ENCODE peak calls at places on chromosomes 13 and 19, in seven cellular contexts. S is SK-N-SH, V is K562, R is HepG2, I is HCT116, W is A549, F is GM12878. M is an unnamed sample.
A peak's percentile ranks its signal among the peaks of the same experiment; 100 is the strongest.

GRCh38 chr19:41112728-41113290 is 1.4 kb upstream of the CYP2F1 start:
- DNase-seq in S (no peak), V (no peak), R (no peak), I (no peak), W (no peak), F (no peak), M (no peak)

GRCh38 chr19:23381114-23381513 is 14.2 kb downstream of the ZNF91 start:
- DNase-seq in S (no peak), V (no peak), R (no peak), I (no peak), W (no peak), F (no peak), M (no peak)

GRCh38 chr19:1261863-1262686 is 7.1 kb upstream of the CIRBP start:
- DNase-seq in S (no peak), V (no peak), R (peak; percentile 48), I (no peak), W (peak; percentile 26), F (no peak), M (no peak)

GRCh38 chr13:110340812-110341444 is 33.8 kb downstream of the COL4A2 start:
- DNase-seq in S (no peak), V (no peak), R (no peak), I (no peak), W (no peak), F (no peak), M (no peak)

GRCh38 chr19:8505680-8506401 is 3.4 kb upstream of the PRAM1 start:
- DNase-seq in S (peak; percentile 98), V (peak; percentile 84), R (peak; percentile 58), I (no peak), W (peak; percentile 81), F (no peak), M (no peak)

GRCh38 chr13:31913459-31913858 is 118.1 kb upstream of the FRY start:
- DNase-seq in S (no peak), V (no peak), R (no peak), I (no peak), W (no peak), F (no peak), M (no peak)

GRCh38 chr13:30111810-30112209 is 195.5 kb downstream of the KATNAL1 start:
- DNase-seq in S (no peak), V (no peak), R (peak; percentile 20), I (no peak), W (peak; percentile 35), F (no peak), M (no peak)

GRCh38 chr13:98475521-98475920 is 101.4 kb downstream of the STK24 start:
- DNase-seq in S (peak; percentile 56), V (peak; percentile 33), R (no peak), I (no peak), W (no peak), F (no peak), M (no peak)

GRCh38 chr19:44345969-44346368 is 10.5 kb downstream of the ZNF112 start:
- DNase-seq in S (no peak), V (no peak), R (no peak), I (no peak), W (no peak), F (no peak), M (no peak)

GRCh38 chr13:67094952-67095351 is 135.2 kb downstream of the PCDH9 start:
- DNase-seq in S (no peak), V (no peak), R (no peak), I (no peak), W (no peak), F (no peak), M (no peak)

GRCh38 chr13:94537740-94538630 is 58.0 kb downstream of the TGDS start:
- DNase-seq in S (no peak), V (no peak), R (no peak), I (no peak), W (no peak), F (no peak), M (no peak)

GRCh38 chr19:10102787-10103236 is 334 bp upstream of the ANGPTL6 start:
- DNase-seq in S (peak; percentile 53), V (no peak), R (no peak), I (no peak), W (no peak), F (peak; percentile 88), M (no peak)

GRCh38 chr13:113749507-113749906 is 9.5 kb upstream of the TMEM255B start:
- DNase-seq in S (no peak), V (no peak), R (no peak), I (no peak), W (no peak), F (no peak), M (no peak)

GRCh38 chr13:78607409-78608253 is 4.3 kb upstream of the POU4F1 start:
- DNase-seq in S (peak; percentile 45), V (no peak), R (no peak), I (no peak), W (no peak), F (no peak), M (no peak)

GRCh38 chr13:33411312-33411711 is 125.8 kb upstream of the STARD13 start:
- DNase-seq in S (no peak), V (no peak), R (no peak), I (no peak), W (no peak), F (no peak), M (no peak)

GRCh38 chr13:43309301-43309700 is 285.9 kb downstream of the DNAJC15 start:
- DNase-seq in S (no peak), V (no peak), R (no peak), I (no peak), W (no peak), F (no peak), M (no peak)

GRCh38 chr19:3333662-3334061 is 32.7 kb upstream of the NFIC start:
- DNase-seq in S (no peak), V (no peak), R (no peak), I (no peak), W (no peak), F (no peak), M (no peak)

GRCh38 chr19:51821921-51822716 is 27.2 kb downstream of the FPR3 start:
- DNase-seq in S (no peak), V (no peak), R (no peak), I (no peak), W (no peak), F (no peak), M (no peak)

GRCh38 chr19:45159204-45159970 is 1.4 kb downstream of the NKPD1 start:
- DNase-seq in S (no peak), V (no peak), R (no peak), I (no peak), W (no peak), F (no peak), M (no peak)

DNA sequence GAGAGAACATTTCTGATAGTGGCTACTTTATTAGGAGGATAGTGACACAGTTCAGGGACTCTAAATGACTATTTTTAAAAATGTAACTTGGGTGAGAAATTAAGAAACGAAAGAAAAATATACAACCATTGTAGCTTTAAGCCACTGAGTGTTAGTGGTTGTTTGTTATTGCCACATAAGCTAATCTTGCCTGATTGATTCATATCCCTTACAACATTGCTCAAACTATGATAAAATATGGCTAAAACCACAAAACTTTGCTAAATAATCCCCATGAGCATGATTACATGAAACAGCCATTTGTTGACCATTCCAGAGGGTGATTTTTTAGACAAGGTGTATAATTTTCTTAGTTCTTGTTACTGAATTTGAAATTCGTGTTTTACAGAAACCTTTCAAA is 343.4 kb downstream of the SLITRK5 start:
- DNase-seq in S (no peak), V (no peak), R (no peak), I (no peak), W (no peak), F (no peak), M (no peak)
- TF ChIP-seq REST in S (no peak), V (no peak), R (no peak), I (no peak), W (no peak), F (no peak), M (no peak)

GRCh38 chr19:57637379-57637778 is 4.4 kb downstream of the ZNF211 start:
- DNase-seq in S (no peak), V (no peak), R (no peak), I (no peak), W (no peak), F (no peak), M (no peak)
- H3K9me3 ChIP-seq in S (peaks cover 40% of the 10 kb centered on the region), V (peaks cover 32% of the 10 kb centered on the region), R (peaks cover 15% of the 10 kb centered on the region), I (peaks cover 24% of the 10 kb centered on the region), W (peaks cover 83% of the 10 kb centered on the region), F (peaks cover 36% of the 10 kb centered on the region), M (peaks cover 58% of the 10 kb centered on the region)

DNA sequence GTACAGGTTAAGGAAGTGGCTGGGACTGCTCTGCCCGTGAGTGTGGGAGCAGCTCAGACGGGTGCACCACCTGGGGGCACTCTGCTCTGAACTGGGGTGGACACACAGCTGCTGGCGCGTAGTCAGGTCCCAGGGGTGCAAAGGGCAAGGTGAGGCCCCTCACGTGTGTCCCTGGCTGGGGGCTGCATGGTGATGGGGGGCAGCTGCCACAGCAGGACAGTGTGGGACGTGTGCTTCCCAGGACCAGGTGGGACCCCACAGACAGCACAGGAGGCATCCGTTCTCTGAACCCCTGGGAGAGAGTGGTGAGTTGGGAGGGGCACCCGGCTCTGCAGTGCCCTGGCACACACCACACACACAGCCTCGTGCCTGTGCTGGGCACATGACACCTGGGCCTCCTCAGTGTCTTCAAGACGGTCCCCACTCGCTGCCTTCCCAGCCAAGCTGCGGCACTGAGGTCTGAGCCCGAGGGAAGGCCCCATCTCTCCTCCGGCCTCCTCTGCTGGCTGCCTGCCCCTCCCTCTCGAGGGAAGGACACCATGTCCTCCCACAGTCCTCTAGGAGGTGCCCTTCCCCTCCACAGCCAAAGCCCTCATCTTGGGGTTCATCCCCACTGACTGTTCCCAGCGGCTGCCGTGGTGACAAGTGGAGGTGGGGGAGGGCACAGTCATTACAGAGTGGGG is 24.7 kb downstream of the CILP2 start:
- DNase-seq in S (no peak), V (no peak), R (no peak), I (no peak), W (no peak), F (no peak), M (no peak)
- TF ChIP-seq REST in S (no peak), V (no peak), R (no peak), I (no peak), W (no peak), F (no peak), M (no peak)

GRCh38 chr19:57106646-57107235 is 13.0 kb upstream of the USP29 start:
- DNase-seq in S (peak; percentile 36), V (no peak), R (no peak), I (no peak), W (no peak), F (no peak), M (no peak)

GRCh38 chr19:57105976-57106610 is 13.7 kb upstream of the USP29 start:
- DNase-seq in S (no peak), V (no peak), R (no peak), I (no peak), W (no peak), F (no peak), M (no peak)

GRCh38 chr19:57099199-57099661 is 20.6 kb upstream of the USP29 start:
- DNase-seq in S (peak; percentile 87), V (peak; percentile 66), R (peak; percentile 49), I (peak; percentile 1), W (peak; percentile 33), F (no peak), M (no peak)

DNA sequence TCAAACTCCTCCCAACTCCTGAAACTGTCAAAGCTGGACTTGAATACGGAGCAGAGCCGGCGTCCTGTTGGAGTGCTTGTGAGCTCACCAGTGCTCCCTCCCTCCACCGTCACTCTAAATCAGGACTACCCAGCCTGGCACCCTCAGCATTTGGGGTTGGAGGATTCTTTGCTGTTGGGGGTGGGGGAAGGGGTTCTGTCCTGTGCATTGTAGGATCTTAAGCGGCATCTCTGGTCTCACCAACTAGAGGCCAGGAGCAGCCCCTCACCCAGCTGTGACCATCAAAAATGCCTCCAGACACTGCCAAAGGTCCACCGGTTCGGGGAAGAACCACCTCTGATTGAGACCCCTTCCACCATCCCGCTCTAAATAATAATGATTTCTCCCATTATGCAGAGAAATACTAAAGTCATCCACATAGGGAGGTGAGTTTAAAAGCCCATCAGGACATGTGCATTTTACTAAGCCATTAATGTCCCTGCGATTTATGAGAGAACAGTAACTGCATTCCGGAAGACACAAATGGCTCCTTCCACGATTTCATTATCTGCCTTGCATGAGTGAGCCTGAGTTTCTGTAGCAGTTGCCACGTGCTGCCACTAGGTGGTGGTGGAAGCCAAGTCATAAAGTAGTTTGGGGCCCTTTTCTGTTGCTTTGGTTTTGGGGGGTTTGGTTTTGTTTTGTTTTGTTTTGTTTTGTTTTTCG is 16.1 kb upstream of the USP29 start:
- DNase-seq in S (peak; percentile 79), V (peak; percentile 54), R (peak; percentile 47), I (peak; percentile 16), W (peak; percentile 28), F (peak; percentile 15), M (no peak)
- H3K9me3 ChIP-seq in S (no peaks in the 10 kb centered on the region), V (no peaks in the 10 kb centered on the region), R (peaks cover 8% of the 10 kb centered on the region), I (peaks cover 5% of the 10 kb centered on the region), W (peaks cover 86% of the 10 kb centered on the region), F (no peaks in the 10 kb centered on the region), M (peaks cover 6% of the 10 kb centered on the region)

M was measured in Panc1.